ENCODE peak calls at places on chromosomes 13 and 19, in four cellular contexts. One of them, this sample, is unnamed.

GRCh38 chr13:80873589-80873988 is 532.7 kb upstream of the SPRY2 start:
- DNase-seq in HepG2: no peak
- DNase-seq in GM12878: peak
- DNase-seq in K562: no peak
- DNase-seq in this sample: no peak

GRCh38 chr13:36966404-36966803 is 32.7 kb downstream of the ALG5 start:
- DNase-seq in K562: no peak
- DNase-seq in GM12878: no peak
- DNase-seq in HepG2: no peak
- DNase-seq in this sample: no peak

GRCh38 chr19:45786533-45786894 is 4.2 kb upstream of the DMPK start:
- DNase-seq in K562: no peak
- DNase-seq in GM12878: no peak
- DNase-seq in HepG2: no peak
- DNase-seq in this sample: no peak

GRCh38 chr13:21058361-21058760 is 3.0 kb downstream of the LATS2 start:
- DNase-seq in GM12878: no peak
- DNase-seq in K562: no peak
- DNase-seq in HepG2: no peak
- DNase-seq in this sample: no peak

GRCh38 chr13:113564331-113565023 is 20.1 kb upstream of the TFDP1 start:
- DNase-seq in HepG2: no peak
- DNase-seq in K562: no peak
- DNase-seq in GM12878: no peak
- DNase-seq in this sample: no peak

GRCh38 chr19:35715981-35716734 is 1.6 kb upstream of the KMT2B start:
- DNase-seq in K562: peak
- DNase-seq in GM12878: no peak
- DNase-seq in HepG2: peak
- DNase-seq in this sample: no peak

GRCh38 chr19:17624314-17624991 is 63.7 kb downstream of the UNC13A start:
- DNase-seq in GM12878: no peak
- DNase-seq in HepG2: no peak
- DNase-seq in K562: no peak
- DNase-seq in this sample: no peak

GRCh38 chr13:67258482-67258881 is 28.3 kb upstream of the PCDH9 start:
- DNase-seq in K562: no peak
- DNase-seq in GM12878: no peak
- DNase-seq in HepG2: no peak
- DNase-seq in this sample: peak

GRCh38 chr13:46831588-46832194 is 34.7 kb upstream of the ESD start:
- DNase-seq in HepG2: peak
- DNase-seq in GM12878: no peak
- DNase-seq in K562: peak
- DNase-seq in this sample: peak

GRCh38 chr19:50460161-50460765 is 16.0 kb upstream of the EMC10 start:
- DNase-seq in GM12878: peak
- DNase-seq in HepG2: peak
- DNase-seq in K562: no peak
- DNase-seq in this sample: no peak

GRCh38 chr13:92175330-92175729 is 776.9 kb downstream of the GPC5 start:
- DNase-seq in GM12878: no peak
- DNase-seq in HepG2: peak
- DNase-seq in K562: no peak
- DNase-seq in this sample: no peak

GRCh38 chr13:36310417-36311108 is 12.9 kb upstream of the CCDC169 start:
- DNase-seq in K562: peak
- DNase-seq in HepG2: no peak
- DNase-seq in GM12878: no peak
- DNase-seq in this sample: no peak

GRCh38 chr13:71316964-71317363 is 550.0 kb downstream of the DACH1 start:
- DNase-seq in GM12878: no peak
- DNase-seq in K562: no peak
- DNase-seq in HepG2: no peak
- DNase-seq in this sample: no peak

GRCh38 chr13:47147784-47148062 is 250.9 kb upstream of the HTR2A start:
- DNase-seq in GM12878: no peak
- DNase-seq in K562: no peak
- DNase-seq in HepG2: no peak
- DNase-seq in this sample: no peak

GRCh38 chr13:32037471-32037870 is 5.9 kb downstream of the FRY start:
- DNase-seq in GM12878: no peak
- DNase-seq in K562: no peak
- DNase-seq in HepG2: no peak
- DNase-seq in this sample: no peak

GRCh38 chr19:40756502-40757110 is 5.6 kb downstream of the SNRPA start:
- DNase-seq in HepG2: no peak
- DNase-seq in GM12878: no peak
- DNase-seq in K562: no peak
- DNase-seq in this sample: no peak

GRCh38 chr19:2822846-2823245 is 3.2 kb downstream of the ZNF554 start:
- DNase-seq in K562: no peak
- DNase-seq in HepG2: no peak
- DNase-seq in GM12878: no peak
- DNase-seq in this sample: no peak

GRCh38 chr13:97496511-97496910 is 62.5 kb downstream of the RAP2A start:
- DNase-seq in GM12878: no peak
- DNase-seq in HepG2: no peak
- DNase-seq in K562: no peak
- DNase-seq in this sample: no peak
- TF ChIP-seq CHD2 in GM12878: no peak
- TF ChIP-seq CHD2 in HepG2: no peak
- TF ChIP-seq CHD2 in K562: no peak
- TF ChIP-seq CHD2 in this sample: no peak

GRCh38 chr13:23915308-23915707 is 18.0 kb upstream of the C1QTNF9B start:
- DNase-seq in K562: no peak
- DNase-seq in GM12878: no peak
- DNase-seq in HepG2: peak
- DNase-seq in this sample: no peak
- TF ChIP-seq CREB1 in K562: no peak
- TF ChIP-seq CREB1 in GM12878: no peak
- TF ChIP-seq CREB1 in HepG2: no peak
- TF ChIP-seq CREB1 in this sample: no peak

GRCh38 chr19:677601-678380 is 1.6 kb downstream of the FSTL3 start:
- DNase-seq in HepG2: no peak
- DNase-seq in GM12878: no peak
- DNase-seq in K562: no peak
- DNase-seq in this sample: no peak

GRCh38 chr19:680287-681028 is 4.3 kb downstream of the FSTL3 start:
- DNase-seq in HepG2: peak
- DNase-seq in K562: peak
- DNase-seq in GM12878: peak
- DNase-seq in this sample: peak

GRCh38 chr19:681029-681626 is 4.9 kb downstream of the FSTL3 start:
- DNase-seq in K562: no peak
- DNase-seq in GM12878: no peak
- DNase-seq in HepG2: no peak
- DNase-seq in this sample: no peak

GRCh38 chr19:678791-679388 is 2.7 kb downstream of the FSTL3 start:
- DNase-seq in GM12878: no peak
- DNase-seq in HepG2: no peak
- DNase-seq in K562: no peak
- DNase-seq in this sample: no peak

DNA sequence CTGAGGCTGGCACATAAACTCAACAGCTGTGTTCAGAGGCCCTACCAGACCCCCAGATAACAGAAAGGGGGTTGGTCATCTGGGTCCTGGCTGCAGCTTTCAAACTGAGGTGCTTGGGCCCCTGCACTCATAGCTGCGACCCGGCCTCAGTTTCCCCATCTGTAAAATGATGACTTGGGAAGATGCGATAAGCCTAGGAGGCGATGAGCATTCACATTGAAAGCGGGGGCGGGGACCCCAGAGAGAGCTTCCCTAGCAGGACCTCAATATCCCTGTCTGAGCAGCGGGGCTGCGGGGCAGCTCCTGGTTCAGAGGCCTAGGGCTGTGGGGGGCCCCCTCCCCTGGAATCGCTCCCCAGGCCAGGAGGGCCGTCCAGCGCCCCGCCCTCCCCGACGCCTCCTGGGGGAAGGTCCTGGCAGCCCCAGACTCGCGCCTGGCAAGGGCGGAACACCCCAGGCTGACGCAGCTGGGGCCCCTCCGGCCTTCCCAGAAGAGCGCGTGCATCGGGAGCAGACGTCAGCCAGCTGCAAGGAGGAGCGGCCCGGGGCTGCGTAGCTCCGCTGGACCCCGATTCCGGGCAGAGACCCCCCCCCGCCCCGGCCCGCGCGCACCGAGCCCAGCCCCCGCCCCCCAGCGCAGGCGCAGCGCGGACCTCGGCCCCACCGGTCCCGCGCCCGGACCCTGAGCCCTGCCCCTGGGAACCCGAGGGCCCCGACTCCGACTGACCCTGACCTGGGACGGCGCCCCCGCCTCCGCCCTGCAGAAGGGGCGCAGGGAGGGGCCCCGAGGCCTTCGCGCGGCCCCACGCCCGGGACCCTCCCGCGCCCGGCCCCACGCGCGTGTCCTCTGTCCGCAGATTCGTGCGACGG is 3.5 kb downstream of the FSTL3 start:
- DNase-seq in HepG2: no peak
- DNase-seq in GM12878: no peak
- DNase-seq in K562: peak
- DNase-seq in this sample: no peak
- TF ChIP-seq CHD2 in HepG2: no peak
- TF ChIP-seq CHD2 in GM12878: no peak
- TF ChIP-seq CHD2 in K562: no peak
- TF ChIP-seq CHD2 in this sample: no peak

GRCh38 chr19:920051-920857 is 3.1 kb downstream of the KISS1R start:
- DNase-seq in HepG2: no peak
- DNase-seq in GM12878: no peak
- DNase-seq in K562: no peak
- DNase-seq in this sample: peak
- TF ChIP-seq CREB1 in HepG2: no peak
- TF ChIP-seq CREB1 in GM12878: no peak
- TF ChIP-seq CREB1 in K562: no peak
- TF ChIP-seq CREB1 in this sample: no peak

DNA sequence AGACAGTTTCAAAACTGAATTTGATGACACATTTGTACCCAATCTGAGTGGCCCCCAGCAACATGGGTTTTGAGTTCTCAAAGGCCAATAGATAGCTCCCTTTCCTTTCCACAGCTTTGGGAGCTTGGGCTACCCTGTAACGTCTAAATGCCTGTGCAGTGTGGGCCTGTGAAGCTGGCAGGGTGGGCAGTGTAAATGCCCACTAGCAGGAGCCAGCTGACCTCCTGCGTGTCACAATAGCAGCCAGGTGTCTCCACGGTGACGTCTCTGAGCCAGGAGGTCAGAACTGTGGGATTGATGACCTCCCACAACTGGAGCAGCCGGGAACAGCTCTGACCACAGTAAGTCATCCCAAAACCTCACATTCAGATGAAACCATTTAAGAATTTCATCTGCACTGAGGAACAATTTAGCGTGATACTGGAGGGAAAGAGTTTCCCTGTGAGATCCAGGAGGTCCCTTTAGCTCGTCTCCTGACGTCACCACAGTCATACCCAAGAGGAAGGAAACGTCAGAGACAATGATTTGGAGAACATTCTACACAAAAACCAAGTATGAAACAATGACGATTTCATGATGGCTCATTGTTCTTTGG is at the start of gene IPO5:
- DNase-seq in K562: no peak
- DNase-seq in GM12878: no peak
- DNase-seq in HepG2: no peak
- DNase-seq in this sample: no peak
- TF ChIP-seq CHD2 in K562: no peak
- TF ChIP-seq CHD2 in GM12878: no peak
- TF ChIP-seq CHD2 in HepG2: no peak
- TF ChIP-seq CHD2 in this sample: no peak